ENCODE peak calls at places on chromosomes 13 and 19, in eight cellular contexts. One of them, this sample, is unnamed.

GRCh38 chr13:36160297-36160696 is 29.1 kb upstream of the DCLK1 start:
- DNase-seq in cardiac muscle cell: no peak
- DNase-seq in heart right ventricle: no peak
- DNase-seq in suprapubic skin: no peak
- DNase-seq in upper lobe of right lung: no peak
- DNase-seq in cardiac fibroblast: no peak
- DNase-seq in bronchial epithelial cell: no peak
- DNase-seq in left lung: no peak
- DNase-seq in this sample: no peak

GRCh38 chr13:22915442-22916082 is 265.2 kb upstream of the SGCG start:
- DNase-seq in cardiac muscle cell: peak
- DNase-seq in heart right ventricle: peak
- DNase-seq in suprapubic skin: no peak
- DNase-seq in upper lobe of right lung: peak
- DNase-seq in cardiac fibroblast: peak
- DNase-seq in bronchial epithelial cell: peak
- DNase-seq in left lung: no peak
- DNase-seq in this sample: peak

GRCh38 chr19:40510526-40511115 is 43.8 kb downstream of the SPTBN4 start:
- DNase-seq in cardiac muscle cell: no peak
- DNase-seq in heart right ventricle: no peak
- DNase-seq in suprapubic skin: no peak
- DNase-seq in upper lobe of right lung: no peak
- DNase-seq in cardiac fibroblast: peak
- DNase-seq in bronchial epithelial cell: no peak
- DNase-seq in left lung: no peak
- DNase-seq in this sample: no peak

GRCh38 chr13:41075034-41075433 is 13.7 kb downstream of the WBP4 start:
- DNase-seq in cardiac muscle cell: peak
- DNase-seq in heart right ventricle: no peak
- DNase-seq in suprapubic skin: no peak
- DNase-seq in upper lobe of right lung: no peak
- DNase-seq in cardiac fibroblast: peak
- DNase-seq in bronchial epithelial cell: peak
- DNase-seq in left lung: no peak
- DNase-seq in this sample: peak

GRCh38 chr13:114010401-114011101 is 36.7 kb upstream of the C13orf46 start:
- DNase-seq in cardiac muscle cell: no peak
- DNase-seq in heart right ventricle: no peak
- DNase-seq in suprapubic skin: peak
- DNase-seq in upper lobe of right lung: no peak
- DNase-seq in cardiac fibroblast: no peak
- DNase-seq in bronchial epithelial cell: no peak
- DNase-seq in left lung: no peak
- DNase-seq in this sample: no peak

GRCh38 chr19:34430738-34431625 is 2.8 kb downstream of the UBA2 start:
- DNase-seq in cardiac muscle cell: peak
- DNase-seq in heart right ventricle: no peak
- DNase-seq in suprapubic skin: no peak
- DNase-seq in upper lobe of right lung: no peak
- DNase-seq in cardiac fibroblast: peak
- DNase-seq in bronchial epithelial cell: peak
- DNase-seq in left lung: no peak
- DNase-seq in this sample: peak

GRCh38 chr13:112768795-112769411 is 79.1 kb downstream of the ATP11A start:
- DNase-seq in cardiac muscle cell: no peak
- DNase-seq in heart right ventricle: peak
- DNase-seq in suprapubic skin: no peak
- DNase-seq in upper lobe of right lung: peak
- DNase-seq in cardiac fibroblast: no peak
- DNase-seq in bronchial epithelial cell: no peak
- DNase-seq in left lung: peak
- DNase-seq in this sample: no peak

GRCh38 chr13:100724568-100724967 is 50.0 kb upstream of the TMTC4 start:
- DNase-seq in cardiac muscle cell: no peak
- DNase-seq in heart right ventricle: no peak
- DNase-seq in suprapubic skin: no peak
- DNase-seq in upper lobe of right lung: no peak
- DNase-seq in cardiac fibroblast: no peak
- DNase-seq in bronchial epithelial cell: peak
- DNase-seq in left lung: no peak
- DNase-seq in this sample: no peak

GRCh38 chr13:84844473-84844872 is 954.7 kb downstream of the SLITRK6 start:
- DNase-seq in cardiac muscle cell: peak
- DNase-seq in heart right ventricle: no peak
- DNase-seq in suprapubic skin: no peak
- DNase-seq in upper lobe of right lung: no peak
- DNase-seq in cardiac fibroblast: no peak
- DNase-seq in bronchial epithelial cell: peak
- DNase-seq in left lung: no peak
- DNase-seq in this sample: peak

GRCh38 chr13:22592515-22592914 is 588.3 kb upstream of the SGCG start:
- DNase-seq in cardiac muscle cell: no peak
- DNase-seq in heart right ventricle: no peak
- DNase-seq in suprapubic skin: no peak
- DNase-seq in upper lobe of right lung: no peak
- DNase-seq in cardiac fibroblast: no peak
- DNase-seq in bronchial epithelial cell: peak
- DNase-seq in left lung: no peak
- DNase-seq in this sample: no peak

GRCh38 chr19:55230780-55231179 is 2.2 kb upstream of the TMEM86B start:
- DNase-seq in cardiac muscle cell: no peak
- DNase-seq in heart right ventricle: no peak
- DNase-seq in suprapubic skin: no peak
- DNase-seq in upper lobe of right lung: peak
- DNase-seq in cardiac fibroblast: no peak
- DNase-seq in bronchial epithelial cell: no peak
- DNase-seq in left lung: no peak
- DNase-seq in this sample: no peak

GRCh38 chr19:2320057-2320456 is 8.3 kb downstream of the LSM7 start:
- DNase-seq in cardiac muscle cell: no peak
- DNase-seq in heart right ventricle: no peak
- DNase-seq in suprapubic skin: no peak
- DNase-seq in upper lobe of right lung: no peak
- DNase-seq in cardiac fibroblast: no peak
- DNase-seq in bronchial epithelial cell: peak
- DNase-seq in left lung: no peak
- DNase-seq in this sample: no peak

GRCh38 chr13:24306632-24307031 is 2.7 kb upstream of the C1QTNF9 start:
- DNase-seq in cardiac muscle cell: peak
- DNase-seq in heart right ventricle: no peak
- DNase-seq in suprapubic skin: no peak
- DNase-seq in upper lobe of right lung: no peak
- DNase-seq in cardiac fibroblast: peak
- DNase-seq in bronchial epithelial cell: peak
- DNase-seq in left lung: no peak
- DNase-seq in this sample: no peak

GRCh38 chr19:49692102-49692599 is 1.2 kb downstream of the CPT1C start:
- DNase-seq in cardiac muscle cell: no peak
- DNase-seq in heart right ventricle: no peak
- DNase-seq in suprapubic skin: no peak
- DNase-seq in upper lobe of right lung: no peak
- DNase-seq in cardiac fibroblast: no peak
- DNase-seq in bronchial epithelial cell: no peak
- DNase-seq in left lung: no peak
- DNase-seq in this sample: no peak
- H3K4me3 ChIP-seq in cardiac muscle cell: no peak
- H3K4me3 ChIP-seq in heart right ventricle: no peak
- H3K4me3 ChIP-seq in suprapubic skin: no peak
- H3K4me3 ChIP-seq in upper lobe of right lung: no peak
- H3K4me3 ChIP-seq in cardiac fibroblast: no peak
- H3K4me3 ChIP-seq in bronchial epithelial cell: no peak
- H3K4me3 ChIP-seq in left lung: no peak
- H3K4me3 ChIP-seq in this sample: peak

GRCh38 chr13:102484329-102484728 is 82.5 kb upstream of the FGF14 start:
- DNase-seq in cardiac muscle cell: no peak
- DNase-seq in heart right ventricle: no peak
- DNase-seq in suprapubic skin: no peak
- DNase-seq in upper lobe of right lung: no peak
- DNase-seq in cardiac fibroblast: peak
- DNase-seq in bronchial epithelial cell: peak
- DNase-seq in left lung: no peak
- DNase-seq in this sample: no peak
- TF ChIP-seq CTCF in cardiac muscle cell: no peak
- TF ChIP-seq CTCF in heart right ventricle: peak
- TF ChIP-seq CTCF in suprapubic skin: no peak
- TF ChIP-seq CTCF in upper lobe of right lung: no peak
- TF ChIP-seq CTCF in cardiac fibroblast: no peak
- TF ChIP-seq CTCF in bronchial epithelial cell: peak
- TF ChIP-seq CTCF in left lung: no peak
- TF ChIP-seq CTCF in this sample: peak

GRCh38 chr19:15869873-15870272 is 28.0 kb downstream of the CYP4F2 start:
- DNase-seq in cardiac muscle cell: no peak
- DNase-seq in heart right ventricle: no peak
- DNase-seq in suprapubic skin: no peak
- DNase-seq in upper lobe of right lung: no peak
- DNase-seq in cardiac fibroblast: no peak
- DNase-seq in bronchial epithelial cell: no peak
- DNase-seq in left lung: no peak
- DNase-seq in this sample: no peak
- H3K4me3 ChIP-seq in cardiac muscle cell: no peak
- H3K4me3 ChIP-seq in heart right ventricle: no peak
- H3K4me3 ChIP-seq in suprapubic skin: no peak
- H3K4me3 ChIP-seq in upper lobe of right lung: no peak
- H3K4me3 ChIP-seq in cardiac fibroblast: no peak
- H3K4me3 ChIP-seq in bronchial epithelial cell: no peak
- H3K4me3 ChIP-seq in left lung: no peak
- H3K4me3 ChIP-seq in this sample: no peak

GRCh38 chr13:49681837-49682236 is 9.4 kb downstream of the EBPL start:
- DNase-seq in cardiac muscle cell: peak
- DNase-seq in heart right ventricle: no peak
- DNase-seq in suprapubic skin: no peak
- DNase-seq in upper lobe of right lung: no peak
- DNase-seq in cardiac fibroblast: no peak
- DNase-seq in bronchial epithelial cell: peak
- DNase-seq in left lung: no peak
- DNase-seq in this sample: no peak

GRCh38 chr13:49683489-49683888 is 7.8 kb downstream of the EBPL start:
- DNase-seq in cardiac muscle cell: no peak
- DNase-seq in heart right ventricle: no peak
- DNase-seq in suprapubic skin: no peak
- DNase-seq in upper lobe of right lung: no peak
- DNase-seq in cardiac fibroblast: no peak
- DNase-seq in bronchial epithelial cell: no peak
- DNase-seq in left lung: no peak
- DNase-seq in this sample: no peak

GRCh38 chr13:49678172-49678914 is 12.9 kb downstream of the EBPL start:
- DNase-seq in cardiac muscle cell: no peak
- DNase-seq in heart right ventricle: no peak
- DNase-seq in suprapubic skin: no peak
- DNase-seq in upper lobe of right lung: no peak
- DNase-seq in cardiac fibroblast: no peak
- DNase-seq in bronchial epithelial cell: no peak
- DNase-seq in left lung: no peak
- DNase-seq in this sample: no peak

GRCh38 chr13:49676581-49677298 is 14.5 kb downstream of the EBPL start:
- DNase-seq in cardiac muscle cell: no peak
- DNase-seq in heart right ventricle: no peak
- DNase-seq in suprapubic skin: no peak
- DNase-seq in upper lobe of right lung: no peak
- DNase-seq in cardiac fibroblast: no peak
- DNase-seq in bronchial epithelial cell: no peak
- DNase-seq in left lung: no peak
- DNase-seq in this sample: no peak

DNA sequence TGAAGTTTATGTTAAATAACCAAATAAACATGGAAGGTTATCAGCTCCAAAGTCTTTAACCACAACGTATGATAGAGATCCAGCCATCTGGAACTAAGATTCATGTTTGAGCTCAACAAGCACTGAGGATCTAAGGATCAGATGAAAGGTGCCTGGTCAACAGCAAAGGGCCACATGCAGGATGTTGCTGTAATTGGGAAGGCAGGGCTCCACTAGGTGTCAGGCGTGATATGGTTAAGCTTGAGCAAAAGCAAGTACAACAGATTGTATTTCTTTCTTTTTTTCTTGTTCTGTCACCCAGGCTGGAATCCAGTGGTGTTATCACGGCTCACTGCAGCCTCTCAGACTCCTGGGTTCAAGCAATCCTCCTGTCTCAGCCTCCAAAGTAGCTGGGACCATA is 12.0 kb downstream of the EBPL start:
- DNase-seq in cardiac muscle cell: peak
- DNase-seq in heart right ventricle: no peak
- DNase-seq in suprapubic skin: no peak
- DNase-seq in upper lobe of right lung: no peak
- DNase-seq in cardiac fibroblast: no peak
- DNase-seq in bronchial epithelial cell: no peak
- DNase-seq in left lung: no peak
- DNase-seq in this sample: no peak
- TF ChIP-seq CTCF in cardiac muscle cell: peak
- TF ChIP-seq CTCF in heart right ventricle: no peak
- TF ChIP-seq CTCF in suprapubic skin: no peak
- TF ChIP-seq CTCF in upper lobe of right lung: no peak
- TF ChIP-seq CTCF in cardiac fibroblast: peak
- TF ChIP-seq CTCF in bronchial epithelial cell: peak
- TF ChIP-seq CTCF in left lung: no peak
- TF ChIP-seq CTCF in this sample: peak

GRCh38 chr19:18636969-18637629 is at the start of gene KLHL26:
- DNase-seq in cardiac muscle cell: no peak
- DNase-seq in heart right ventricle: no peak
- DNase-seq in suprapubic skin: no peak
- DNase-seq in upper lobe of right lung: no peak
- DNase-seq in cardiac fibroblast: no peak
- DNase-seq in bronchial epithelial cell: no peak
- DNase-seq in left lung: no peak
- DNase-seq in this sample: no peak
- H3K4me3 ChIP-seq in cardiac muscle cell: peak
- H3K4me3 ChIP-seq in heart right ventricle: peak
- H3K4me3 ChIP-seq in suprapubic skin: peak
- H3K4me3 ChIP-seq in upper lobe of right lung: peak
- H3K4me3 ChIP-seq in cardiac fibroblast: peak
- H3K4me3 ChIP-seq in bronchial epithelial cell: peak
- H3K4me3 ChIP-seq in left lung: peak
- H3K4me3 ChIP-seq in this sample: peak

DNA sequence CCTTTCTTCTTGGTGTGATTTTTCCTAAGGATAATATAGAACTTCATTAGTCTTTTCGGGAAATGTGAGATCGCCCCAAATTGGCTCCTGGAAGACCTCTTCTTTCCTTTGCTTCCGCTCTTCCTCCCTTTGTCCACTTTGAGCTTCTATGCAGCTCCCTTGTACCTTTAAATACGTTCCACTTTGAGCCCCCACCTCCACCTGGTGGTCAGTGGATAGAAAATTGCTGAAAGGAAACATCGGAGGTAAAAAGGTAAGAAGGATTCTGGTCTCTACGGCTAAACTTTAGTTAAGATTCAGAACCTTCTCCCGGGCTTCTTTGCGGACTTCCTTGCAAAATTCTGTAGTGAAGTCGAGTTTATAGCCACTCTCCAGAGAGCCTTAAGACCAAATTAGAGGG is 55.0 kb upstream of the TM9SF2 start:
- DNase-seq in cardiac muscle cell: no peak
- DNase-seq in heart right ventricle: no peak
- DNase-seq in suprapubic skin: no peak
- DNase-seq in upper lobe of right lung: no peak
- DNase-seq in cardiac fibroblast: no peak
- DNase-seq in bronchial epithelial cell: no peak
- DNase-seq in left lung: no peak
- DNase-seq in this sample: no peak
- TF ChIP-seq CTCF in cardiac muscle cell: no peak
- TF ChIP-seq CTCF in heart right ventricle: no peak
- TF ChIP-seq CTCF in suprapubic skin: no peak
- TF ChIP-seq CTCF in upper lobe of right lung: no peak
- TF ChIP-seq CTCF in cardiac fibroblast: no peak
- TF ChIP-seq CTCF in bronchial epithelial cell: no peak
- TF ChIP-seq CTCF in left lung: no peak
- TF ChIP-seq CTCF in this sample: peak